ENCODE peak calls at places on chromosomes 4 and X, in eight cellular contexts. Q is transverse colon; M is iPS-NIHi11; T is mesendoderm; E is NCI-H1105; F is choroid plexus epithelial cell; B is stimulated activated CD4-positive, alpha-beta T cell treated with anti-CD3 and anti-CD28 coated beads, Interleukin-1b, Interleukin-23, amount 100 ng/mL, for 48 hours; J is anterior cingulate cortex. X is an unnamed sample.

GRCh38 chr4:101156619-101157310 is 190.6 kb downstream of the PPP3CA start:
- DNase-seq in M (no peak), B (no peak), J (no peak), F (no peak), Q (no peak), E (no peak), T (peak; percentile 38), X (no peak)

GRCh38 chr4:3772632-3773031 is 6.4 kb downstream of the ADRA2C start:
- DNase-seq in J (no peak), M (no peak), Q (no peak), F (no peak), B (no peak), E (no peak), T (no peak), X (no peak)

GRCh38 chr4:137819964-137820383 is 287.7 kb upstream of the PCDH18 start:
- DNase-seq in J (no peak), E (no peak), B (no peak), T (peak; percentile 85), F (peak; percentile 83), M (peak; percentile 52), Q (no peak), X (no peak)

GRCh38 chr4:111360906-111361305 is 738.0 kb upstream of the PITX2 start:
- DNase-seq in Q (no peak), J (no peak), T (no peak), M (no peak), E (no peak), F (no peak), B (no peak), X (no peak)

GRCh38 chr4:162461952-162462351 is 298.2 kb upstream of the FSTL5 start:
- DNase-seq in E (no peak), T (peak; percentile 7), B (no peak), M (no peak), Q (no peak), F (peak; percentile 37), J (no peak), X (no peak)

GRCh38 chr4:76028242-76028859 is 5.1 kb upstream of the CXCL10 start:
- DNase-seq in T (no peak), M (no peak), Q (no peak), F (peak; percentile 26), E (peak; percentile 2), J (no peak), B (no peak), X (no peak)

GRCh38 chrX:121179972-121180371 is 132.6 kb downstream of the GLUD2 start:
- DNase-seq in F (no peak), B (no peak), M (no peak), Q (no peak), E (peak; percentile 23), T (no peak), J (no peak), X (no peak)

GRCh38 chrX:88830113-88830512 is 83.1 kb downstream of the CPXCR1 start:
- DNase-seq in M (no peak), B (no peak), F (no peak), T (no peak), J (no peak), Q (no peak), E (no peak), X (no peak)

GRCh38 chrX:69237228-69237627 is 72.0 kb upstream of the PJA1 start:
- DNase-seq in E (no peak), M (no peak), F (no peak), J (no peak), B (no peak), Q (no peak), T (no peak), X (no peak)

GRCh38 chrX:349196-349595 is 30.6 kb upstream of the GTPBP6 start:
- DNase-seq in J (no peak), T (no peak), B (no peak), F (no peak), Q (no peak), E (no peak), M (no peak), X (peak; percentile 68)

GRCh38 chrX:11113731-11114130 is 2.6 kb downstream of the HCCS start:
- DNase-seq in M (no peak), E (no peak), J (no peak), B (no peak), T (no peak), F (peak; percentile 49), Q (no peak), X (no peak)

GRCh38 chr4:171281359-171281758 is 531.8 kb upstream of the GALNTL6 start:
- DNase-seq in J (no peak), Q (no peak), B (no peak), F (no peak), M (no peak), T (no peak), E (no peak), X (no peak)

GRCh38 chrX:9927638-9928037 is 39.5 kb upstream of the CLDN34 start:
- DNase-seq in Q (no peak), M (no peak), T (peak; percentile 18), B (no peak), E (no peak), F (no peak), J (no peak), X (no peak)

GRCh38 chrX:68018248-68019203 is 414.8 kb downstream of the OPHN1 start:
- DNase-seq in E (no peak), B (no peak), Q (no peak), F (peak; percentile 23), J (no peak), T (peak; percentile 67), M (peak; percentile 8), X (peak; percentile 23)

GRCh38 chr4:120829113-120829831 is 93.3 kb downstream of the PRDM5 start:
- DNase-seq in T (no peak), Q (no peak), J (no peak), F (peak; percentile 72), M (no peak), E (no peak), B (no peak), X (no peak)